ENCODE peak calls at places on chromosomes 3 and 15, in seven cellular contexts. C is A673, D is right lobe of liver, R is fibroblast of pulmonary artery, K is OCI-LY7, I is kidney epithelial cell, V is vagina. B is an unnamed sample.

GRCh38 chr3:110576962-110577361 is 494.7 kb upstream of the NECTIN3 start:
- DNase-seq in C (peak), D (no peak), R (peak), K (no peak), I (peak), V (no peak), B (no peak)

GRCh38 chr3:55721716-55722484 is 234.8 kb upstream of the WNT5A start:
- DNase-seq in C (peak), D (no peak), R (peak), K (peak), I (no peak), V (no peak), B (no peak)

GRCh38 chr15:24857777-24858176 is 97.0 kb upstream of the SNRPN start:
- DNase-seq in C (no peak), D (no peak), R (no peak), K (no peak), I (no peak), V (no peak), B (no peak)

GRCh38 chr3:188305220-188305619 is 151.3 kb downstream of the LPP start:
- DNase-seq in C (no peak), D (no peak), R (no peak), K (no peak), I (no peak), V (no peak), B (no peak)

GRCh38 chr15:32657198-32657886 is 15.8 kb downstream of the SCG5 start:
- DNase-seq in C (no peak), D (no peak), R (no peak), K (no peak), I (no peak), V (no peak), B (no peak)

GRCh38 chr15:98823012-98823458 is 174.7 kb downstream of the IGF1R start:
- DNase-seq in C (peak), D (no peak), R (peak), K (no peak), I (peak), V (no peak), B (no peak)

GRCh38 chr3:14497321-14497720 is 42.8 kb downstream of the GRIP2 start:
- DNase-seq in C (no peak), D (no peak), R (no peak), K (peak), I (no peak), V (no peak), B (no peak)

GRCh38 chr3:122301063-122301462 is 24.0 kb upstream of the CSTA start:
- DNase-seq in C (no peak), D (no peak), R (no peak), K (peak), I (no peak), V (no peak), B (no peak)

GRCh38 chr3:173891272-173892100 is 493.9 kb downstream of the NLGN1 start:
- DNase-seq in C (no peak), D (no peak), R (no peak), K (no peak), I (no peak), V (no peak), B (no peak)

GRCh38 chr15:38600241-38600640 is 35.6 kb upstream of the RASGRP1 start:
- DNase-seq in C (no peak), D (no peak), R (no peak), K (no peak), I (no peak), V (no peak), B (no peak)

GRCh38 chr3:173267716-173268115 is 126.7 kb upstream of the SPATA16 start:
- DNase-seq in C (peak), D (no peak), R (no peak), K (no peak), I (no peak), V (no peak), B (no peak)

GRCh38 chr3:178422406-178422805 is 113.8 kb upstream of the KCNMB2 start:
- DNase-seq in C (no peak), D (no peak), R (no peak), K (no peak), I (no peak), V (no peak), B (no peak)

GRCh38 chr3:28317438-28318022 is 31.0 kb upstream of the ZCWPW2 start:
- DNase-seq in C (peak), D (no peak), R (peak), K (peak), I (no peak), V (no peak), B (no peak)

DNA sequence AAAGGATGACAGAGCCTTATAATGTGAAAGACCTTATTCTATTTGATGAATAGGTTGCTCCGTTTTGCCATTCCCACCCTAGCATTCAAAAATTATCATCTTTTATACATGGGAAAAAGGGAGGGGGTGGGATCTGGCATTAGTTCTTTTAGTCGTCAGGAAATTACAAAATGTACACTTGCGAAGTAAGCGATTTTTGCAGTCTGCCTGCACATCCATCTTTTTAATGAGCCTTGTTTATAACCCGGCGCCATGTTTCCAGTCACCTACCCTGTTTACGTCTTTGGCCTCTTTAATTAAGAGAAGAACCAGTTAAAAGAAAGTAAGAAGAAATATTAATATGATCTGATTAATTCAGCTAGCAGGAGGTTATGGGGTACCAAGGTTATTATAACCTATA is 961.3 kb upstream of the NR2F2 start:
- DNase-seq in C (peak), D (no peak), R (no peak), K (no peak), I (no peak), V (no peak), B (no peak)
- TF ChIP-seq CTCF in C (no peak), D (no peak), R (no peak), K (no peak), I (no peak), V (no peak), B (no peak)

GRCh38 chr3:194272221-194272620 is 78.9 kb downstream of the CPN2 start:
- DNase-seq in C (no peak), D (no peak), R (no peak), K (no peak), I (no peak), V (no peak), B (no peak)

GRCh38 chr3:194275231-194275671 is 75.9 kb downstream of the CPN2 start:
- DNase-seq in C (no peak), D (no peak), R (no peak), K (no peak), I (no peak), V (no peak), B (no peak)

GRCh38 chr3:194272861-194273266 is 78.3 kb downstream of the CPN2 start:
- DNase-seq in C (peak), D (no peak), R (no peak), K (no peak), I (no peak), V (no peak), B (no peak)

GRCh38 chr3:194274424-194275085 is 76.6 kb downstream of the CPN2 start:
- DNase-seq in C (no peak), D (no peak), R (no peak), K (no peak), I (no peak), V (no peak), B (no peak)

DNA sequence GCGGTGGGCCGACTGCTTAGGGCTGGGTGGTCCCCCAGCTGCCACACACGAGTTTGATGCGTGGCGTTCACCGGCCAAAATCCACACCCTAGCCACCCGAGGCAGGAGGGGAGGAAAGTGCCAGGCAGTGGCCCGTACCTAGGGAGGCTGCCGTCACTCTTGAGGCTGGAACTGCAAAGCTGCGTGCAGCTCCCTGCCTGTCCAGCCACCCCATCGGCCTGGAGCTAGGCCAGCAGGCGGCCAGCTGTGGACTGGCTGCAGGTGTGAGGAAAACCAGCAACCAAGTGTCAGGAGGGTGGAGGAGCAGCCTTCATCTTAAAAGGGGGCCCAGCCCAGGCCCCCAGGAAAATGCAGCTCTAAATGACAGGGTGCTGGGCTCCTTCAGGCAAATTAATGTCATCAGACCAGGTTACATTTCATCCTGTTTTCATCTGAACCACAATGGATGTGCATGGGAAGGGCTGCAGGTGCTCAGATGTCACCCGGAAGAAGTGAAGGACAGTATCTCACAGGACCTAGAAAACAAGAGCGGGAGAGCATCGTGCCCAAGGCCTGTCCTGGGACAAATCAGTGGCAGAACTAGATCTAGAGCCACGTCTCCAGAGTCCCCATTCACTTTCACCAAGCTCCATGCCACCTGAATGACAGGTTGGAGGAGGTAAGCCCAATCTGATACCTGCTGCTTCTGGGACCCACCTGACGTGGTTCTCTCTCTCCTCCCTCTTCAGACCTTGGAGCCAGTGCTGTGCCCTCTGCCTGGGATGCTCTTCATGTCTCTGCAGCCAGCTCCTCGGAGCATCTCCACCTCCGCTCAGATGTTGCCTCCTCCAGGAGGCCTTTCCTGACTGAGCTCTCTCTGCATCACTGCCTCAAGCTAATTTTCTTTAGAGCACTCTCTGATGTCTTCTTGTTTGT is 77.5 kb downstream of the CPN2 start:
- DNase-seq in C (no peak), D (no peak), R (no peak), K (no peak), I (no peak), V (no peak), B (no peak)
- TF ChIP-seq CTCF in C (no peak), D (no peak), R (no peak), K (no peak), I (no peak), V (no peak), B (no peak)

GRCh38 chr3:120559228-120560061 is 36.7 kb upstream of the NDUFB4 start:
- DNase-seq in C (peak), D (peak), R (peak), K (no peak), I (peak), V (no peak), B (no peak)
- TF ChIP-seq CTCF in C (no peak), D (peak), R (no peak), K (peak), I (no peak), V (no peak), B (no peak)

GRCh38 chr3:104101736-104102135 is 1265.0 kb upstream of the ALCAM start:
- DNase-seq in C (no peak), D (no peak), R (no peak), K (no peak), I (no peak), V (no peak), B (no peak)

DNA sequence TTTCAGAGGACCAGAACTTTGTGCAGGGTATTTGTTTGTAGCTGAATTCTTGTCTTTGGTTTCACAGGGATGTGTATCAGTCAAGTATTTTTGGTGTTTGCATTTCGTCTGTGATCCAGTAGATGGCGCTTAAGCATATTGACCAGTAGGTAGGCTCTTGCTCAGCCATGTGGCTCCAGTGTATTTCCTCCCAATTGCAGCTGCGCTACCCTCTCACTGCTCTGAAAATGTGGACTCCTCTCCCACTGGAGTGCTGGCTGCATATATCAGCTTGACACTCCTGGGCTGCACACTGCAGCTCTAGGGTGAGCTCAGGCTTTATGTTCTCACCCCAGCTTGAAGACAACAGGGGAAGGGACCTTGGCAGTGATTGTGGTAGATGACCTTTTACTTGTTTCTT is 1264.3 kb upstream of the ALCAM start:
- DNase-seq in C (peak), D (no peak), R (peak), K (peak), I (peak), V (no peak), B (no peak)
- TF ChIP-seq CTCF in C (peak), D (peak), R (peak), K (peak), I (peak), V (no peak), B (no peak)

DNA sequence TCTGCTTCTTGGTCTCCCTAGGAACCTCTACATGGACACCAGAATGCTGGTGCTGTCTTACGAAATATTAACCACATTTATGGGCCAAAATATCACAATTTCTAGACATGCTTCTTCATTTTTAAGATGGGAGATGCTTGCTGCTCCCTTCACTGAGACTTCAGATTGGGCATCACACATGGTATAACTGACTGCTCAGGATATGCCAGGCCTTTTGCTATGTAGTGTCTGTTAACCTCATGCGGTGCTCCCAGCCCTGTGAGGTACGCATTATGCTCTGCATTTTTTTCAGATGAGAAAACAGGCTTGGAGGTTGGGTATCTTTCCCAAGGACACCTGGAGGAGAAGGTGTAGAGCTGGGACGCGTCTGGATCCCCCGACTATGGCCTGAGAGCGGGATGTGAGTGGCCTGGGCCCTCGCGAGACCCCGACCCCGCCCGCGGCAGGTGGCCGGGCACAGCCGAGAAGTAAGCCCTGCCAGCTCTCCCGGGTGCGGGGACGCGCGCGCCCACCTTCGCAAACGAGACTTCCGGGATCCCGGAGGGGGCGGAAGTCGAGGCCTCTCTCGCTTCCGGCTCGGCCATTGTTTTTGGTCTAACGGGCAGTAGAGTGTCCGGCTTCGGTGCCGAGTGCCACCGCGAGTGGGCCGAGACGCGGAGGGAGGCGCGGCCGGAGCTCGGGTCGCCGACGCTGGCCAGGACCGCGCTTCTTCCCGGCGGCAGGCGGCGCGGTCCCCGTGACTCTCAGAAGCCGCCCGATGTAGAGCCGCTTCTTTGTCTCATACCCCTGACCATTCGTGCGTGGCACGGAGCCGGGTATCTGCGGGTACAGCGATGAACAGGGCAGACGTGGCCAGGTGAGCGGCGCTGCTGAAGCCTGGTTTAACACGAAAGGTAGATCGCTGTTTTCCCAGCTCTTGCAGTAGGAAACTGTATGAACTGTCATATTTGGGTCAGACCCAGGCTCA is at the start of gene ZKSCAN7:
- DNase-seq in C (peak), D (peak), R (peak), K (no peak), I (peak), V (no peak), B (peak)
- TF ChIP-seq CTCF in C (no peak), D (peak), R (no peak), K (no peak), I (no peak), V (no peak), B (no peak)

B was measured in natural killer cell.